ENCODE peak calls at places on chromosomes 6 and 20, in four cellular contexts. L is IMR-90, X is A549, K is K562. M is an unnamed sample.

GRCh38 chr6:31480574-31480973 is 17.4 kb upstream of the MICB start:
- DNase-seq in X (no peak), L (no peak), K (no peak), M (no peak)

GRCh38 chr20:57266251-57267157 is at the start of gene BMP7:
- DNase-seq in L (no peak), X (peak; percentile 17), K (no peak), M (no peak)

GRCh38 chr6:81762132-81762531 is 9.7 kb upstream of the TENT5A start:
- DNase-seq in L (peak; percentile 37), K (no peak), X (no peak), M (no peak)

GRCh38 chr20:48698507-48699267 is 129.1 kb downstream of the PREX1 start:
- DNase-seq in L (no peak), K (peak; percentile 67), X (no peak), M (no peak)

GRCh38 chr6:20707166-20707485 is 172.9 kb downstream of the CDKAL1 start:
- DNase-seq in L (no peak), K (no peak), X (peak; percentile 18), M (peak; percentile 52)

GRCh38 chr20:18988701-18989100 is 175.1 kb downstream of the SCP2D1 start:
- DNase-seq in L (no peak), K (no peak), X (no peak), M (no peak)

GRCh38 chr6:139368661-139369060 is 5.8 kb downstream of the CITED2 start:
- DNase-seq in K (no peak), X (no peak), L (no peak), M (no peak)

GRCh38 chr6:37583261-37583660 is 83.6 kb upstream of the CCDC167 start:
- DNase-seq in K (no peak), X (no peak), L (no peak), M (no peak)

GRCh38 chr20:47118641-47119040 is 224.0 kb downstream of the EYA2 start:
- DNase-seq in L (peak; percentile 28), K (no peak), X (no peak), M (no peak)

GRCh38 chr6:52543729-52544324 is 33.0 kb downstream of the TRAM2 start:
- DNase-seq in X (peak; percentile 42), L (peak; percentile 55), K (no peak), M (peak; percentile 87)

GRCh38 chr6:25889877-25890853 is 16.1 kb upstream of the SLC17A3 start:
- DNase-seq in K (peak; percentile 25), X (peak; percentile 47), L (peak; percentile 17), M (peak; percentile 70)
- TF ChIP-seq MAZ in K (no peak), X (no peak), L (no peak), M (no peak)

DNA sequence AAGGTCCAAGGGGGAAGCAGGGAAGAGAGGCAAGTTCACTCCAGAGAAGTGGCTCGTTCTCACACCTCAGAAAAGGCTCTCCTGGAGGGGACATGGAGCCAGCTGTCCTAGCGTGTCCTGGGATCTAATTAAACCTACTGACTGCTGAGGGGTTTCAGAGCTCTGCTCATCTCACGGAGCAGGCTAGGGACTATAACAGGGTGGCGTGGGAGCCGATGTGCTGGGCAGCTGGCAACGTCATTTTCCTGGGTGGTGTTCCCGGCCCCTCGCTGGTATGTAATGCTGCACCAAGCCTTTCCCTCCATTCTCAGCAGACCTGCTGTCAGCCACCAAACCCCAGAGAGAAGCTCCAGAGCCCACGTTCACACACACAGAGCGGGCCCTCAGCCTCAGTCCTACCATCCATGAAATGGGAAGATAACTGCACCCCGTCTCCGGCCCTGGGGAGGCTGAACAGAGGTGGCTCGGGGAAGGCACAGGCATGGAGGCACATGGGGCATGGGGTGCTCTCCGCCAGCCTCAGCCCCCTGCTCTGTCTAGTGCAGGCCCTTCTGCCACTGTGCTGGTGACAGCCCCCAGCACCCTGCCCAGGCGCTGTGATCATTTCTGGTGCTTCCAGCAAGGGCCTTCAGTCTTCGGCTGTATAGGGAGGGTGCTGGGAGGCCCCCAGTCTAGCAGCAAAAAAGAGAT is 1.9 kb downstream of the CST7 start:
- DNase-seq in X (no peak), L (no peak), K (no peak), M (no peak)
- H3K27ac ChIP-seq in X (no peak overlapping the region), L (no peak overlapping the region), K (no peak overlapping the region), M (no peak overlapping the region)

GRCh38 chr6:134590449-134590848 is 272.5 kb upstream of the SGK1 start:
- DNase-seq in K (no peak), X (peak; percentile 29), L (peak; percentile 68), M (no peak)

GRCh38 chr6:134584809-134585528 is 267.1 kb upstream of the SGK1 start:
- DNase-seq in X (peak; percentile 21), L (no peak), K (no peak), M (no peak)

GRCh38 chr6:134588267-134588666 is 270.4 kb upstream of the SGK1 start:
- DNase-seq in X (peak; percentile 2), K (no peak), L (no peak), M (no peak)

GRCh38 chr6:134589512-134589911 is 271.6 kb upstream of the SGK1 start:
- DNase-seq in K (no peak), L (peak; percentile 100), X (peak; percentile 98), M (no peak)

DNA sequence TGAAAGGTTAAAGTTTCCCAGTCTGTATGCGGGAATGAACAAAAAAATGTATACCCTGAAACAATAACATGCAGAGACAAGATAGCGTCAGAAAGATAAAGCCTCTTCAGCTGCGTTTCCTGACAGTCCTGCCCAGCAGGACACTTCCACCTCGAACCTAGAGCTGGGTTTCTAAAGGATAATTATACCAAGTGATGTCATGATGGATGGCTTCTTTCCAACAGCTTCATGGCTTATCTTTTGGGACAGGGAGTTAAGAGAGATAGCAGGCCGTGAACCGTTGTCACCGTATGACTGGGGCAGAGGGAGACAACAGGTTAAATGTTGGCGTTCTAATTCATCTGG is 267.6 kb upstream of the SGK1 start:
- DNase-seq in L (no peak), K (peak; percentile 44), X (no peak), M (no peak)
- TF ChIP-seq MAZ in L (no peak), K (no peak), X (no peak), M (no peak)

DNA sequence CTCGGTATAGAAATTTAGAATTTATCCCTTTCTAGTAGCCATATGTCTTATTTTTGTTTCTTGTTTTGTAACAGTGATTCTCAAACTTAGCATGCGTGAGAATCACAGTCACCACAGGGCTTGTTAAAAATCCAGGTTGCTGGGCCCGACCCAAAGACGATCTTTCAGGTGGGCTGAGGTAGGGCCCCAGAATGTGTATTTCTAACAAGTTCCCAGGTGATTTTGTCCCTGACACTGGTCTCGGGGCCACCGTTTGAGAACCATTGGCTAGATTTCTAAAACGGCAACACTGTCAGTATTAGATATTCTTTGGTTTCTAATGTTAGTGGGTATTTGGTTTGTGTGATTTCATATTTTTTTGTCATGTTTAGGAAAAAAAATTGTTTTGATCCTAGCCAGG is 9.9 kb downstream of the PFDN4 start:
- DNase-seq in X (no peak), L (no peak), K (no peak), M (no peak)
- H3K27ac ChIP-seq in X (no peak overlapping the region), L (no peak overlapping the region), K (no peak overlapping the region), M (no peak overlapping the region)

GRCh38 chr20:8118735-8119134 is 13.3 kb upstream of the PLCB1 start:
- DNase-seq in K (no peak), X (no peak), L (no peak), M (no peak)

GRCh38 chr20:8117636-8118413 is 14.2 kb upstream of the PLCB1 start:
- DNase-seq in X (no peak), L (no peak), K (peak; percentile 5), M (no peak)

GRCh38 chr20:8121666-8122065 is 10.4 kb upstream of the PLCB1 start:
- DNase-seq in X (no peak), K (no peak), L (no peak), M (no peak)

GRCh38 chr20:8116067-8116811 is 15.8 kb upstream of the PLCB1 start:
- DNase-seq in L (peak; percentile 91), X (no peak), K (no peak), M (peak; percentile 30)
- TF ChIP-seq MAZ in L (no peak), X (no peak), K (no peak), M (no peak)

GRCh38 chr20:8291200-8291599 is 159.1 kb downstream of the PLCB1 start:
- DNase-seq in K (no peak), L (no peak), X (no peak), M (no peak)
- H3K27ac ChIP-seq in K (no peak overlapping the region), L (no peak overlapping the region), X (no peak overlapping the region), M (no peak overlapping the region)

DNA sequence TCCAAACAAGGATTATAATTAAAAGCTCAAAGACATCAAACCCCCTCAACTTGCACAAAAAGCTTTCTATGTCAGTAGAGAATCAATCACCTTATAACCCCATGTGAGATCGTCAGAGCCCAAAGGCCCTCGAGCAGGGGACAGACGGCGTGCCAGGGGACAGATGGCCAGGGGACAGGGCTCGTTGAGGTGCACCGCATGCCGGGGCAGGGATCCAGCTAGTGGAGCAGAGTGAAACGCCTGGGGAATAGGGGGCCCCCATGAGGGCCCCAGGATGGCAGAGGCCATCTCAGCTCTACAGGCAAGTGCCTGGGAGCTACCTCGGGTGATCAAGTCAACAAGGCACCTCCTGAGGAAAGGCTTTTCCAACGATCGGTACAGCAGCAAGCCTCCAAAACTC is 28.6 kb downstream of the DIDO1 start:
- DNase-seq in K (no peak), L (no peak), X (no peak), M (no peak)
- TF ChIP-seq MAZ in K (no peak), L (no peak), X (no peak), M (no peak)

DNA sequence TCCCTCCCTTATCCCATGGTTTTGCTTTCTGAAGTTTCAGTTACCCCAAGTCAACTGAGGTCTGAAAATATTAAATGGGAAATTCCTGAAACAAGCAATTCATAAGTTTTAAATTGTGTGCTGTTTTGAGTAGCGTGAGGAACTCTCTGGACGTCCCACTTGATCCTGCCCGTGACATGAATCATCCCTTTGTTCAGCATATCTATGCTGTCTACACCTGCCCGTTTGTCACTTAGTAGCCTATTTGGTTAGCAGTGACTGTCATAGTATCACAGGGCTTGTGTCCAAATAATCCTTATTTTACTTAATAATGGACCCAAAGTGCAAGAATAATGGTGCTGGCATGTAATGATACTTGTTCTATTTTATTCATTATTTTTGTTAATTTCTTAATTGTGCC is 5.0 kb downstream of the PCMT1 start:
- DNase-seq in X (no peak), L (no peak), K (peak; percentile 20), M (peak; percentile 40)
- H3K27ac ChIP-seq in X (no peak overlapping the region), L (no peak overlapping the region), K (peak overlapping the region; percentile 2), M (no peak overlapping the region)

GRCh38 chr6:44047801-44048200 is 79.5 kb downstream of the MRPL14 start:
- DNase-seq in X (no peak), L (no peak), K (no peak), M (no peak)

GRCh38 chr6:44046516-44047178 is 80.6 kb downstream of the MRPL14 start:
- DNase-seq in L (no peak), X (no peak), K (no peak), M (no peak)

GRCh38 chr6:44049163-44049988 is 77.9 kb downstream of the MRPL14 start:
- DNase-seq in L (peak; percentile 62), K (no peak), X (no peak), M (no peak)

GRCh38 chr6:44047179-44047546 is 80.1 kb downstream of the MRPL14 start:
- DNase-seq in L (peak; percentile 37), K (no peak), X (no peak), M (no peak)

GRCh38 chr6:44048277-44048676 is 79.0 kb downstream of the MRPL14 start:
- DNase-seq in L (no peak), K (no peak), X (no peak), M (no peak)
- TF ChIP-seq MAZ in L (no peak), K (no peak), X (no peak), M (no peak)

GRCh38 chr6:39698789-39699188 is 26.4 kb downstream of the KIF6 start:
- DNase-seq in L (no peak), X (no peak), K (no peak), M (no peak)
- H3K27ac ChIP-seq in L (no peak overlapping the region), X (no peak overlapping the region), K (no peak overlapping the region), M (no peak overlapping the region)